ENCODE peak calls at places on chromosomes 2 and 18, in seven cellular contexts. C is H9, U is mesendoderm, L is IMR-90, Z is H1, K is mesenchymal stem cell, I is neuronal stem cell. G is an unnamed sample.

GRCh38 chr2:9685637-9686036 is 54.8 kb upstream of the YWHAQ start:
- DNase-seq in L (no peak), Z (no peak), K (no peak), I (no peak), C (no peak), U (no peak), G (no peak)

GRCh38 chr2:10839813-10840212 is 27.2 kb upstream of the PDIA6 start:
- DNase-seq in K (peak; percentile 48), L (peak; percentile 35), U (peak; percentile 54), C (peak; percentile 58), I (no peak), Z (no peak), G (no peak)

GRCh38 chr18:7897119-7897518 is 330.0 kb downstream of the PTPRM start:
- DNase-seq in C (no peak), I (no peak), U (no peak), Z (no peak), L (no peak), K (no peak), G (peak; percentile 39)

GRCh38 chr18:159037-159652 is 788 bp downstream of the USP14 start:
- DNase-seq in U (peak; percentile 34), I (no peak), L (peak; percentile 18), K (peak; percentile 40), C (no peak), Z (no peak), G (no peak)

GRCh38 chr2:79824086-79824786 is 311.4 kb downstream of the CTNNA2 start:
- DNase-seq in I (no peak), L (no peak), K (no peak), U (no peak), C (no peak), Z (no peak), G (no peak)

GRCh38 chr2:72993147-72993546 is 75.8 kb downstream of the EMX1 start:
- DNase-seq in L (peak; percentile 13), C (peak; percentile 69), U (peak; percentile 70), I (peak; percentile 75), Z (no peak), K (peak; percentile 43), G (peak; percentile 72)

GRCh38 chr18:74479486-74480148 is 16.5 kb upstream of the CNDP2 start:
- DNase-seq in Z (no peak), C (no peak), L (no peak), I (no peak), U (no peak), K (no peak), G (peak; percentile 76)

GRCh38 chr18:23143059-23143831 is 8.0 kb downstream of the CABLES1 start:
- DNase-seq in L (no peak), K (peak; percentile 79), C (no peak), Z (no peak), I (no peak), U (peak; percentile 41), G (peak; percentile 33)

GRCh38 chr2:166972418-166972817 is 84.1 kb downstream of the XIRP2 start:
- DNase-seq in I (no peak), U (peak; percentile 29), L (peak; percentile 40), C (no peak), K (no peak), Z (no peak), G (no peak)

GRCh38 chr2:222514901-222515300 is 90.6 kb downstream of the SGPP2 start:
- DNase-seq in I (no peak), K (no peak), U (no peak), L (no peak), Z (no peak), C (no peak), G (peak; percentile 30)

GRCh38 chr18:78972930-78973331 is 6.7 kb upstream of the SALL3 start:
- DNase-seq in I (no peak), Z (no peak), U (no peak), C (no peak), K (no peak), L (no peak), G (no peak)

GRCh38 chr18:36831139-36831538 is 2.2 kb downstream of the KIAA1328 start:
- DNase-seq in I (no peak), U (no peak), Z (no peak), L (peak; percentile 63), C (no peak), K (peak; percentile 66), G (no peak)

GRCh38 chr2:234098675-234099195 is 48.2 kb downstream of the SPP2 start:
- DNase-seq in L (no peak), I (no peak), U (no peak), C (no peak), Z (no peak), K (no peak), G (no peak)
- H4K8ac ChIP-seq in L (no peak overlapping the region), I (no peak overlapping the region), U (no peak overlapping the region), C (no peak overlapping the region), Z (no peak overlapping the region), K (no peak overlapping the region), G (no peak overlapping the region)

GRCh38 chr2:234694244-234695013 is 197.5 kb upstream of the ARL4C start:
- DNase-seq in K (peak; percentile 95), L (peak; percentile 95), C (no peak), U (peak; percentile 52), I (no peak), Z (no peak), G (peak; percentile 93)

GRCh38 chr2:234690569-234691225 is 193.8 kb upstream of the ARL4C start:
- DNase-seq in Z (no peak), L (peak; percentile 58), C (no peak), U (no peak), K (no peak), I (no peak), G (no peak)

GRCh38 chr2:234689911-234690379 is 193.1 kb upstream of the ARL4C start:
- DNase-seq in Z (no peak), K (no peak), C (no peak), U (no peak), I (no peak), L (no peak), G (no peak)

GRCh38 chr2:234691226-234691600 is 194.3 kb upstream of the ARL4C start:
- DNase-seq in C (no peak), I (no peak), K (no peak), L (no peak), U (no peak), Z (no peak), G (no peak)

DNA sequence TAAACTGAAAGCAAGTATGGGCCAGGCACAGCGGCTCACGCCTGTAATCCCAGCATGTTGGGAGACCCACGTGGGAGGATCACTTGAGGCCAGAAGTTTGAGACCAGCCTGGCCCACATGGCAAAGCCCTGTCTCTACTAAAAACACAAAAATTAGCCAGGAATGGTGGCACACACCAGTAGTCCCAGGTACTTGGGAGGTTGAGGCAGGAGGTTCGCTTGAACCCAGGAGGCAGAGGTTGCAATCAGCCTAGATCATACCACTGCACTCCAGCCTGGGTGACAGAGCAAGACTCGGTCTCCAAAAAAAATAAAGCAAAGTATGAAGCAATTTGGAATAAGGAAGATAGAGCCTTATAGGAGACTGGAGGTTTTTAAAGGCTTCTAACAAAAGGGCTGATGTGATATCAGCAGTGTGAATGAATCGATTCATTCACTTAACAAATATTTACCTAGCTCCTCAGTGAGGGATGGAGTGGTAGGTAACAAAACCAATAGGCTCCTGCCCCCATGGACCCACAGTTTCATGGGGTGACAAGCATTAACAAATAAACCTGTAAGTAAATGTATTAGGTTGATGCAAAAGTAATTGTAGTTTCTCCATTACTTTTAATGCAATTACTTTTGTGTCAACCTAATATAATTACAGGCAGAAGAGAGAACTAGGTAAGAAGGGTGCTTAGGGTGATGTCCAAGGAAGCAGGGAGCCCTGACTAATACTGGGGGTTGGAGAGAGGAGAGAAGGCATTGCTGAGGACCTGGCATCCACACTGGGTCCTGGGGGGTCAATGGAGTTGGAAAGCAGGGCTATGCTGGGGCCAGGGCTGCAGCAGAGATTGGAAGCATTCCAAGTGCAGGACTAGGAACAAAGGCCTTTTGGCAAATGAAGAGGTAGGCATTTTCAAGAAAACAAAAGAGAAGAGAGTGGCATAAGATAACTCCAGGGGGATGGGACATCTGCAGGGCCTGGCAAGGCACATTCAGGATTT is 195.4 kb upstream of the ARL4C start:
- DNase-seq in U (no peak), L (no peak), C (no peak), Z (no peak), K (no peak), I (no peak), G (no peak)
- H4K8ac ChIP-seq in U (no peak overlapping the region), L (no peak overlapping the region), C (no peak overlapping the region), Z (no peak overlapping the region), K (no peak overlapping the region), I (no peak overlapping the region), G (no peak overlapping the region)

GRCh38 chr2:12750166-12750905 is 33.6 kb downstream of the TRIB2 start:
- DNase-seq in U (no peak), Z (no peak), L (no peak), C (no peak), K (no peak), I (no peak), G (no peak)

GRCh38 chr2:12755384-12755783 is 38.6 kb downstream of the TRIB2 start:
- DNase-seq in U (no peak), L (no peak), I (no peak), Z (no peak), K (no peak), C (no peak), G (no peak)

GRCh38 chr2:12759248-12759647 is 42.5 kb downstream of the TRIB2 start:
- DNase-seq in C (no peak), K (peak; percentile 94), I (no peak), Z (no peak), L (peak; percentile 91), U (no peak), G (peak; percentile 35)

GRCh38 chr2:12754643-12755042 is 37.9 kb downstream of the TRIB2 start:
- DNase-seq in Z (peak; percentile 15), L (no peak), U (peak; percentile 41), C (peak; percentile 79), K (no peak), I (no peak), G (no peak)
- H4K8ac ChIP-seq in Z (no peak overlapping the region), L (no peak overlapping the region), U (no peak overlapping the region), C (no peak overlapping the region), K (no peak overlapping the region), I (no peak overlapping the region), G (no peak overlapping the region)

DNA sequence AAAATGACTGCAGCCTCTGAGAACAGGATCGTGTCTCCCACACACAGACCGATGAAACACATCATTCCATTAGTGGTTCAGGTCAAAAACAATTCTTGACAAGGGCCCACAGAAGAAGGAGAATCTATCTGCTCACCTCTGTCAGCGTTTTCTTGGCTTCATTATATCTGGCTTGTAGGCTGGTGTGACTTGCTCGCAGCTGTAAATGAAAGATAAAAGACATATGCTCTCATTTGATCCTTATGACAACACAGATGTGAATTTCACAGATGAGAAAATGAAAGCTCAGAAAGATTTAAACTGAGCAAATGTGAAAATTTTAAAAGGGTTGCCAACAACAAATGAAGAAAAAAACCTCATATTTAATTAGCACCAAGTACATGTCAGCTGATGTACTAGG is 61.6 kb downstream of the CCDC93 start:
- DNase-seq in U (no peak), L (no peak), Z (no peak), K (no peak), I (no peak), C (no peak), G (no peak)
- H4K8ac ChIP-seq in U (no peak overlapping the region), L (no peak overlapping the region), Z (no peak overlapping the region), K (no peak overlapping the region), I (no peak overlapping the region), C (no peak overlapping the region), G (no peak overlapping the region)

DNA sequence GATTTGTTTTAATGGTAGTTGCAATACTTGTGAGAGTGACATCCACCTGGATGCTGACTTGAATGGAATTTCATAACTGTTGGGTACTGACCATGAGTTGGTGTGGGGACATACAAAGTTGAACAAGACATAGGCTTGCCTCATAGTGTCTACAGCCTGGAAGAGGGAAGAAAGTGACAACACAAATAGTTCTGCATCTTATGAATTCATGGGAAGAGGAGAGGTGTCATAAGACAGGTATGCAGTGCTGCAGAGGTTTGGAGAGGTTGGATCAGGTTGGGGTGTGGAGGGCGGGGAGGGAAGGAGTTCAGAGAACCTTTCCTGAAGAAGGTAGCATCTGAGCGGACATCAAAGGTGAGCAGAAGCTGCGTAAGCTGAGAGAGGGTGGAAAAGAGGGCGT is 44.0 kb downstream of the HRH4 start:
- DNase-seq in C (no peak), K (no peak), L (no peak), Z (no peak), I (no peak), U (no peak), G (no peak)
- H4K8ac ChIP-seq in C (no peak overlapping the region), K (no peak overlapping the region), L (no peak overlapping the region), Z (no peak overlapping the region), I (peak overlapping the region; percentile 90), U (no peak overlapping the region), G (no peak overlapping the region)

G was measured in trophoblast cell.